ENCODE peak calls at places on chromosomes 13 and 19, in six cellular contexts. I is SK-MEL-5, M is colonic mucosa, A is fibroblast of mammary gland, F is aorta, D is iris pigment epithelial cell. Z is an unnamed sample.

GRCh38 chr19:10835089-10835753 is 791 bp downstream of the TMED1 start:
- DNase-seq in I (no peak), A (no peak), M (no peak), F (no peak), D (no peak), Z (peak; percentile 74)

GRCh38 chr19:55640043-55640576 is 692 bp upstream of the ZNF580 start:
- DNase-seq in F (peak; percentile 91), A (peak; percentile 73), I (peak; percentile 72), M (peak; percentile 60), D (peak; percentile 86), Z (no peak)

GRCh38 chr13:66532146-66532545 is 698.0 kb downstream of the PCDH9 start:
- DNase-seq in A (peak; percentile 56), I (no peak), D (peak; percentile 93), M (no peak), F (no peak), Z (no peak)

GRCh38 chr19:2266183-2266993 is 10.2 kb upstream of the JSRP1 start:
- DNase-seq in D (peak; percentile 84), M (peak; percentile 96), A (peak; percentile 82), F (peak; percentile 93), I (no peak), Z (peak; percentile 94)

GRCh38 chr13:20901668-20902437 is 693 bp downstream of the XPO4 start:
- DNase-seq in M (peak; percentile 73), D (peak; percentile 60), F (no peak), A (peak; percentile 38), I (peak; percentile 78), Z (no peak)

GRCh38 chr13:52809310-52809769 is 39.1 kb downstream of the PCDH8 start:
- DNase-seq in D (peak; percentile 76), F (no peak), I (peak; percentile 94), M (peak; percentile 64), A (peak; percentile 53), Z (no peak)

GRCh38 chr19:16030964-16031871 is 45.1 kb upstream of the TPM4 start:
- DNase-seq in M (no peak), I (no peak), D (no peak), A (no peak), F (peak; percentile 59), Z (no peak)

GRCh38 chr19:54573330-54573872 is at the start of gene LILRA2:
- DNase-seq in I (no peak), D (no peak), M (no peak), A (no peak), F (no peak), Z (peak; percentile 85)

GRCh38 chr19:44737238-44738160 is 11.0 kb upstream of the BCL3 start:
- DNase-seq in A (peak; percentile 91), F (no peak), M (no peak), D (no peak), I (no peak), Z (no peak)

GRCh38 chr19:32876919-32877285 is 7.3 kb upstream of the SLC7A9 start:
- DNase-seq in I (no peak), M (peak; percentile 27), D (peak; percentile 57), F (no peak), A (peak; percentile 40), Z (no peak)

GRCh38 chr19:38335949-38336637 is 463 bp downstream of the CATSPERG start:
- DNase-seq in F (peak; percentile 98), A (peak; percentile 90), M (peak; percentile 98), D (peak; percentile 97), I (peak; percentile 94), Z (peak; percentile 97)

GRCh38 chr13:106616729-106617128 is 48.8 kb upstream of the ARGLU1 start:
- DNase-seq in A (no peak), I (no peak), M (peak; percentile 13), D (no peak), F (no peak), Z (no peak)

GRCh38 chr19:3863648-3864047 is 5.2 kb downstream of the ZFR2 start:
- DNase-seq in M (no peak), D (no peak), I (no peak), F (no peak), A (no peak), Z (no peak)

GRCh38 chr19:16315825-16316505 is 8.7 kb upstream of the KLF2 start:
- DNase-seq in F (no peak), A (peak; percentile 99), M (peak; percentile 41), I (no peak), D (peak; percentile 99), Z (no peak)

GRCh38 chr13:98435356-98435755 is 141.6 kb downstream of the STK24 start:
- DNase-seq in D (no peak), F (no peak), M (no peak), A (no peak), I (no peak), Z (no peak)

GRCh38 chr19:3387645-3388589 is 21.5 kb downstream of the NFIC start:
- DNase-seq in F (peak; percentile 96), A (peak; percentile 64), I (no peak), D (no peak), M (peak; percentile 92), Z (peak; percentile 89)

GRCh38 chr13:25151626-25152025 is 20.5 kb downstream of the AMER2 start:
- DNase-seq in I (no peak), F (no peak), M (no peak), A (no peak), D (no peak), Z (no peak)

GRCh38 chr13:114174529-114174941 is 4.5 kb upstream of the CFAP97D2 start:
- DNase-seq in A (no peak), M (no peak), F (no peak), I (no peak), D (peak; percentile 38), Z (no peak)

GRCh38 chr19:2604747-2605329 is 97.7 kb downstream of the GNG7 start:
- DNase-seq in I (no peak), D (no peak), M (no peak), F (peak; percentile 20), A (no peak), Z (peak; percentile 44)